ENCODE peak calls at places on chromosomes 5 and 9, in nine cellular contexts. One of them, this sample, is unnamed.

GRCh38 chr9:123053711-123054110 is 20.2 kb downstream of the GPR21 start:
- DNase-seq in occipital lobe: no peak
- DNase-seq in T-helper 9 cell: no peak
- DNase-seq in NCI-H460: no peak
- DNase-seq in mesendoderm: no peak
- DNase-seq in RCC 7860: no peak
- DNase-seq in A549: no peak
- DNase-seq in central memory CD4-positive, alpha-beta T cell: no peak
- DNase-seq in CD8-positive, alpha-beta memory T cell: no peak
- DNase-seq in this sample: no peak

GRCh38 chr9:131216806-131217205 is 59.5 kb downstream of the FAM78A start:
- DNase-seq in occipital lobe: no peak
- DNase-seq in T-helper 9 cell: no peak
- DNase-seq in NCI-H460: no peak
- DNase-seq in mesendoderm: no peak
- DNase-seq in RCC 7860: no peak
- DNase-seq in A549: no peak
- DNase-seq in central memory CD4-positive, alpha-beta T cell: no peak
- DNase-seq in CD8-positive, alpha-beta memory T cell: no peak
- DNase-seq in this sample: no peak

GRCh38 chr5:59483971-59484472 is 409.5 kb downstream of the PDE4D start:
- DNase-seq in occipital lobe: no peak
- DNase-seq in T-helper 9 cell: no peak
- DNase-seq in NCI-H460: no peak
- DNase-seq in mesendoderm: peak
- DNase-seq in RCC 7860: peak
- DNase-seq in A549: no peak
- DNase-seq in central memory CD4-positive, alpha-beta T cell: no peak
- DNase-seq in CD8-positive, alpha-beta memory T cell: no peak
- DNase-seq in this sample: peak

GRCh38 chr5:143404416-143405062 is 1.1 kb upstream of the NR3C1 start:
- DNase-seq in occipital lobe: peak
- DNase-seq in T-helper 9 cell: peak
- DNase-seq in NCI-H460: peak
- DNase-seq in mesendoderm: peak
- DNase-seq in RCC 7860: peak
- DNase-seq in A549: peak
- DNase-seq in central memory CD4-positive, alpha-beta T cell: peak
- DNase-seq in CD8-positive, alpha-beta memory T cell: no peak
- DNase-seq in this sample: no peak

GRCh38 chr5:1659100-1660036 is 135.6 kb upstream of the LPCAT1 start:
- DNase-seq in occipital lobe: no peak
- DNase-seq in T-helper 9 cell: no peak
- DNase-seq in NCI-H460: no peak
- DNase-seq in mesendoderm: no peak
- DNase-seq in RCC 7860: no peak
- DNase-seq in A549: no peak
- DNase-seq in central memory CD4-positive, alpha-beta T cell: no peak
- DNase-seq in CD8-positive, alpha-beta memory T cell: no peak
- DNase-seq in this sample: no peak

GRCh38 chr5:139543423-139543991 is 17.6 kb upstream of the UBE2D2 start:
- DNase-seq in occipital lobe: peak
- DNase-seq in T-helper 9 cell: peak
- DNase-seq in NCI-H460: no peak
- DNase-seq in mesendoderm: peak
- DNase-seq in RCC 7860: no peak
- DNase-seq in A549: no peak
- DNase-seq in central memory CD4-positive, alpha-beta T cell: peak
- DNase-seq in CD8-positive, alpha-beta memory T cell: peak
- DNase-seq in this sample: no peak

GRCh38 chr5:115402822-115403577 is 106.5 kb upstream of the CCDC112 start:
- DNase-seq in occipital lobe: no peak
- DNase-seq in T-helper 9 cell: no peak
- DNase-seq in NCI-H460: no peak
- DNase-seq in mesendoderm: no peak
- DNase-seq in RCC 7860: no peak
- DNase-seq in A549: no peak
- DNase-seq in central memory CD4-positive, alpha-beta T cell: no peak
- DNase-seq in CD8-positive, alpha-beta memory T cell: no peak
- DNase-seq in this sample: no peak

GRCh38 chr9:83992407-83992806 is 11.8 kb downstream of the RMI1 start:
- DNase-seq in occipital lobe: no peak
- DNase-seq in T-helper 9 cell: no peak
- DNase-seq in NCI-H460: no peak
- DNase-seq in mesendoderm: no peak
- DNase-seq in RCC 7860: no peak
- DNase-seq in A549: no peak
- DNase-seq in central memory CD4-positive, alpha-beta T cell: no peak
- DNase-seq in CD8-positive, alpha-beta memory T cell: no peak
- DNase-seq in this sample: no peak

GRCh38 chr5:72559866-72560766 is 52.9 kb upstream of the ZNF366 start:
- DNase-seq in occipital lobe: no peak
- DNase-seq in T-helper 9 cell: no peak
- DNase-seq in NCI-H460: no peak
- DNase-seq in mesendoderm: peak
- DNase-seq in RCC 7860: no peak
- DNase-seq in A549: no peak
- DNase-seq in central memory CD4-positive, alpha-beta T cell: no peak
- DNase-seq in CD8-positive, alpha-beta memory T cell: no peak
- DNase-seq in this sample: no peak

GRCh38 chr5:157740211-157740610 is 3.3 kb upstream of the LSM11 start:
- DNase-seq in occipital lobe: no peak
- DNase-seq in T-helper 9 cell: no peak
- DNase-seq in NCI-H460: peak
- DNase-seq in mesendoderm: peak
- DNase-seq in RCC 7860: peak
- DNase-seq in A549: peak
- DNase-seq in central memory CD4-positive, alpha-beta T cell: no peak
- DNase-seq in CD8-positive, alpha-beta memory T cell: no peak
- DNase-seq in this sample: no peak

GRCh38 chr5:60494144-60494543 is 205.8 kb downstream of the DEPDC1B start:
- DNase-seq in occipital lobe: no peak
- DNase-seq in T-helper 9 cell: no peak
- DNase-seq in NCI-H460: no peak
- DNase-seq in mesendoderm: peak
- DNase-seq in RCC 7860: no peak
- DNase-seq in A549: no peak
- DNase-seq in central memory CD4-positive, alpha-beta T cell: no peak
- DNase-seq in CD8-positive, alpha-beta memory T cell: no peak
- DNase-seq in this sample: no peak

GRCh38 chr5:127012933-127013332 is 17.4 kb downstream of the MARCHF3 start:
- DNase-seq in occipital lobe: no peak
- DNase-seq in T-helper 9 cell: no peak
- DNase-seq in NCI-H460: no peak
- DNase-seq in mesendoderm: no peak
- DNase-seq in RCC 7860: peak
- DNase-seq in A549: no peak
- DNase-seq in central memory CD4-positive, alpha-beta T cell: no peak
- DNase-seq in CD8-positive, alpha-beta memory T cell: no peak
- DNase-seq in this sample: no peak

GRCh38 chr9:135864447-135865049 is 42.8 kb downstream of the CAMSAP1 start:
- DNase-seq in occipital lobe: peak
- DNase-seq in T-helper 9 cell: peak
- DNase-seq in NCI-H460: peak
- DNase-seq in mesendoderm: peak
- DNase-seq in RCC 7860: no peak
- DNase-seq in A549: peak
- DNase-seq in central memory CD4-positive, alpha-beta T cell: peak
- DNase-seq in CD8-positive, alpha-beta memory T cell: peak
- DNase-seq in this sample: no peak

This sample was measured in keratinocyte.